ENCODE peak calls at places on chromosomes 6 and 20, in eight cellular contexts. N, R, F, P, X, M, G and C are unnamed samples.

GRCh38 chr6:113763883-113764282 is 93.3 kb upstream of the MARCKS start:
- DNase-seq in N (no peak), X (peak; percentile 84), R (no peak), F (no peak), P (no peak), G (no peak), M (peak; percentile 79), C (no peak)

GRCh38 chr6:43954311-43955131 is 172.7 kb downstream of the MRPL14 start:
- DNase-seq in M (no peak), F (no peak), N (no peak), R (no peak), P (no peak), G (no peak), X (no peak), C (no peak)

GRCh38 chr20:64001607-64002011 is 20.7 kb downstream of the PRPF6 start:
- DNase-seq in P (no peak), X (peak; percentile 11), F (no peak), N (no peak), M (peak; percentile 54), G (no peak), R (no peak), C (no peak)

GRCh38 chr6:36314221-36315014 is 22.3 kb downstream of the BNIP5 start:
- DNase-seq in F (no peak), N (no peak), X (peak; percentile 62), R (no peak), G (no peak), P (peak; percentile 42), M (peak; percentile 55), C (no peak)

GRCh38 chr6:21100959-21101358 is 492.6 kb upstream of the SOX4 start:
- DNase-seq in R (no peak), M (no peak), P (no peak), N (no peak), G (no peak), X (no peak), F (no peak), C (no peak)

GRCh38 chr6:34237316-34237721 is 646 bp downstream of the HMGA1 start:
- DNase-seq in X (no peak), P (peak; percentile 54), F (no peak), G (no peak), N (no peak), R (peak; percentile 31), M (no peak), C (peak; percentile 63)

GRCh38 chr20:46051556-46052323 is 22.7 kb downstream of the SLC12A5 start:
- DNase-seq in X (no peak), M (peak; percentile 31), F (no peak), R (no peak), P (peak; percentile 26), N (no peak), G (no peak), C (no peak)

GRCh38 chr20:22080985-22081384 is 375.5 kb downstream of the PAX1 start:
- DNase-seq in X (no peak), M (no peak), P (no peak), G (no peak), N (no peak), R (no peak), F (no peak), C (no peak)

GRCh38 chr6:4313044-4313686 is 177.8 kb upstream of the ECI2 start:
- DNase-seq in R (no peak), N (peak; percentile 93), X (peak; percentile 98), M (peak; percentile 96), G (no peak), F (no peak), P (peak; percentile 36), C (peak; percentile 59)

GRCh38 chr20:14310977-14311654 is 26.3 kb downstream of the FLRT3 start:
- DNase-seq in P (no peak), F (no peak), X (no peak), G (no peak), M (no peak), R (no peak), N (no peak), C (no peak)